ENCODE peak calls at places on chromosomes 16 and 17, in five cellular contexts. Z, B, X, R and F are unnamed samples.

GRCh38 chr16:72848759-72849664 is 198.9 kb downstream of the ZFHX3 start:
- DNase-seq in B (peak; percentile 62), X (peak; percentile 96), Z (peak; percentile 80), R (peak; percentile 86), F (peak; percentile 91)

GRCh38 chr16:5041604-5042133 is 7.9 kb upstream of the NAGPA start:
- DNase-seq in R (no peak), X (peak; percentile 51), Z (no peak), B (peak; percentile 17), F (peak; percentile 28)

GRCh38 chr16:31093132-31093703 is 1.4 kb downstream of the VKORC1 start:
- DNase-seq in B (no peak), R (no peak), X (peak; percentile 37), Z (no peak), F (peak; percentile 50)

GRCh38 chr17:50049636-50050035 is 6.3 kb upstream of the ITGA3 start:
- DNase-seq in R (peak; percentile 4), X (no peak), Z (no peak), B (no peak), F (peak; percentile 60)

GRCh38 chr17:76944477-76944876 is 76.3 kb downstream of the MGAT5B start:
- DNase-seq in R (no peak), X (no peak), Z (no peak), B (no peak), F (no peak)

GRCh38 chr17:55174133-55174532 is 90.6 kb upstream of the HLF start:
- DNase-seq in R (no peak), X (no peak), Z (no peak), B (no peak), F (no peak)

GRCh38 chr16:324201-324450 is 28.4 kb downstream of the AXIN1 start:
- DNase-seq in B (no peak), R (no peak), X (no peak), Z (no peak), F (no peak)

GRCh38 chr16:5001571-5001970 is 32.2 kb downstream of the NAGPA start:
- DNase-seq in R (no peak), B (no peak), X (no peak), Z (no peak), F (no peak)

GRCh38 chr17:35965272-35965671 is 16.0 kb downstream of the CCL16 start:
- DNase-seq in X (no peak), R (no peak), B (no peak), Z (peak; percentile 13), F (no peak)

GRCh38 chr16:11852092-11852809 is 909 bp upstream of the RSL1D1 start:
- DNase-seq in Z (no peak), X (peak; percentile 43), B (no peak), R (no peak), F (peak; percentile 3)

GRCh38 chr16:83943516-83944050 is 9.5 kb upstream of the OSGIN1 start:
- DNase-seq in Z (no peak), R (no peak), X (no peak), B (no peak), F (no peak)

GRCh38 chr16:53087101-53087500 is 32.3 kb downstream of the CHD9 start:
- DNase-seq in Z (no peak), X (peak; percentile 61), R (no peak), B (no peak), F (no peak)

GRCh38 chr17:58336456-58337094 is 8.0 kb upstream of the TSPOAP1 start:
- DNase-seq in X (no peak), R (peak; percentile 37), Z (no peak), B (no peak), F (no peak)

GRCh38 chr16:3485821-3486505 is 9.3 kb downstream of the C16orf90 start:
- DNase-seq in Z (no peak), B (no peak), X (no peak), R (peak; percentile 24), F (no peak)

GRCh38 chr16:31010539-31010938 is at the start of gene STX1B:
- DNase-seq in B (no peak), Z (no peak), R (no peak), X (no peak), F (no peak)

GRCh38 chr17:41687828-41688640 is 651 bp upstream of the EIF1 start:
- DNase-seq in X (no peak), R (peak; percentile 71), Z (no peak), B (no peak), F (peak; percentile 76)

GRCh38 chr17:80755650-80756405 is 211.2 kb downstream of the RPTOR start:
- DNase-seq in B (no peak), Z (no peak), X (no peak), R (no peak), F (no peak)

DNA sequence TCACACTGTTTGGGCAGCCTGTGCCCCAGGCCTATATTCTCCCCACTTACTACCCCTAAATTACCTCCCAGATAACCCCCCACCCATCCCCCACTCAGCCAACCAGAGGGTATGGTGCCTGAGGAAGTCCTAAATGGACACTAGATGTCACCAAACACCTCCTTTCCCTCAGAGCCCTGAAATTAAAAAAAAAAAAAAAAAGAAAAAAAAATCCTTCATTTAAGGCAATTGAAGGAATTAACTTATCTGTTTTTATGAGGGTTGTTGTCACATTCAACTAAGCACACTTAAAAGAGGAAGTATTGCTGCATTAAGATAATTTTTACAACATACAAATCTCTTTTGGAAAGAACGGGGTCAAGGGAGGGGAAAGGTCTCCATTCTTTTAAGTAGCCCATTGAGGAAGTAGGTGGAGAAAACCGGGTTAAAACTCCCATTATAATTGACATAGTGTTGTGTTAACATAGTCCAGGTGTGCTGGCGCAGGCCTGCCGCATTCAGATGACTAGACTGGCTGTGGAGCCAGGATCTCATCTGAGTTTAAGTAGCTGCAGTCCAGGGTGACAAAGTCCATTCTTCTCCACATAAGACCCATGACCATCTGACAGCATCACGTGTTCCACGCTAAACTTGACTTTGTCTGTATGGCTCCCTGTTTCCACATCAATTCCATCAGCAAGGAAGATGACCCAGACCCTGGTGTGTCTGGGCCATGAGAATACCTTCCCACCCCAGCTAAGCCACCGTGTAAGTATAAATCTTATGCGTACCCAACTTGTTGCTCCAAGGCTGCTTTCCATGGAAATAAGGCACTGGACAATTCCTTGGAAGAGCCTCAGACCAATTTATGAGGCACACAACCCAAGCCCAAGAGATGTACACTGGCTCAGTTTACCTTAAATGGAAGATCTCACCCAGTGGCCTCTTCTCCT is 46.4 kb downstream of the SNX11 start:
- DNase-seq in B (no peak), Z (peak; percentile 57), X (peak; percentile 59), R (peak; percentile 67), F (peak; percentile 47)
- TF ChIP-seq CTCF in B (peak; percentile 44), Z (no peak), X (peak; percentile 48), R (no peak), F (peak; percentile 34)

DNA sequence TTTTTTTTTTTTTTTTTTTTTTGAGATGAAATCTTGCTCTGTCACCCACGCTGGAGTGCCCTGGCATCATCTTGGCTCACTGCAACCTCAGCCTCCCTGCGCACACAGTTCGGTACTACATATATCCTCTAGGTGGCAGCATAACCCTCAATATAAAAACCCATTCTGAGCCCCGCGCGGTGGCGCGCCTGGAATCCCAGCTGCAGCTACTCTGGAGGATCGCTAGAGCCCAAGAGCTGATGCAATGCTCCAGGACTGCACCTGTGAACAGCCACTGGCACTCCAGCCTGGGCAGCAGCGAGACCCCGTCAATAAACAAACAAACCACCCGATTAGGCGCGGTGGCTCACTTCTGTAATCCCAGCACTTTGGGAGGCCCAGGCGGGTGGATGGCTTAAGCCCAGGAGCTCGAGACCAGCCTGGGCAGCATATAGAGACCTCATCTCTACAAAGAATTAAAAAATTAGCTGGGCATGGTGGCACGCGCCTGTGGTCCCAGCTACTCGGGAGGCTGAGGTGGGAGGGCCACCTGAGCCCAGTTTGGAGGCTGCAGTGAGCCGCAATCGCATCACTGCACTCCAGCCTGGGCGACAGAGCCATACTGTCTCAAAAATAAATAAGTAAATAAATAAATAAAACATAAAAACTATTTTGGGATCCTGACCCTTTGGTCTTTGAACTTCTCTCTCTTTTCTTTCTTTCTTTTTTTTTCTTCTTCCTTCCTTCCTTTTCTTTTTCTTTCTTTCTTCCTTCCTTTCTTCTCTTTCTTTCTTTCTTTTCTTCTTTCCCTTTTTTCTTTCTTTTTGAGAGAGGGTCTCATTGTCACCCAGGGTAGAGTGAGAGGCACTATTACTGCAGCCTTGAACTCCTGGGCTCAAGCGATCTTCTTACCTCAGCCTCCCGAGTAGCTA is 15.4 kb upstream of the AKAP10 start:
- DNase-seq in Z (peak; percentile 86), B (peak; percentile 26), X (peak; percentile 90), R (peak; percentile 83), F (peak; percentile 89)
- TF ChIP-seq CTCF in Z (peak; percentile 82), B (peak; percentile 62), X (peak; percentile 56), R (peak; percentile 58), F (peak; percentile 63)

GRCh38 chr16:47458331-47458730 is 2.5 kb downstream of the ITFG1 start:
- DNase-seq in Z (no peak), B (no peak), X (no peak), R (no peak), F (no peak)

GRCh38 chr16:47461598-47462266 is 601 bp downstream of the PHKB start:
- DNase-seq in R (no peak), X (peak; percentile 64), Z (no peak), B (no peak), F (peak; percentile 75)

GRCh38 chr16:47460301-47460754 is 535 bp downstream of the ITFG1 start:
- DNase-seq in R (no peak), Z (no peak), X (no peak), B (no peak), F (peak; percentile 4)

GRCh38 chr16:47459603-47460002 is 1.3 kb downstream of the ITFG1 start:
- DNase-seq in B (no peak), R (no peak), Z (no peak), X (no peak), F (no peak)

DNA sequence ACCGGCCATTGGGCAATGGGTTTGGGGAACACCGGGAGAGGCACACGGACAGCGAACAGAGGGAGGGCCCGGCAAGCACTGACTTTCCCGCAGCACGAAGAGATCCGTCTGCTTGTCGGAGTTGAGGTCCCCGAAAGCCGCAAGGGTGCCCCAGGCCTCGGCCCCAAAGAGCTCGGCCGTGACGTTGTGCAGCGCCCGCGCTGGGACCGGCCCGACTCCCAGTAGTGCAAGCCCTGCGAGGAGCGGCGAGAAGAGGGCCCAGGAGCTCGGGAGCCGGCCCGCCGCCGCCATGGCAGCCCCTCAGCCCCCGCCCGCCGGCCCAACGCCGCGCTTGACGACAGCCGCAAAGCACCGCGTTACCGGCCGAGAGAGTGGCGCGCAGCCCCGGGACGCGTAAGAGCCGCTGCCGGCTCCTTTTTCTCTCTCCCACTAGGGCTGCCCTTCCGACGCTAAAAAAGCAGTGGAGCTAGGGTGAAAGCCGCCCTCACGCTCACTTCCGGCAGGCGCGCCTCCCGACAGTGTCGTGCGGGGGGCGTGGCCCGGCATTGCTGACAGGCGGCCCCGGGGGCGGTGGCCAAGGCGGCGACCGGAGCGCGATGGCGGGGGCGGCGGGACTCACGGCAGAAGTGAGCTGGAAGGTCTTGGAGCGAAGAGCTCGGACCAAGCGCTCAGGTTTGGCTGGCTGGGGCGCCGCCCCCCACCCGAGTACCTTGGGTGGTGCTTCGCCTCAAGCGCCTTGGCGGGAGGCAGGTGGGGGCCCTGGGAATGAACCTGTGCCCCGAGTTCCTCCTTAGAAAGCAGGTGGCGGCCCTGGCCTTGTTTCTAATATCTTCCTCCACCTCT is at the start of the genes ITFG1 and PHKB:
- DNase-seq in Z (peak; percentile 92), R (peak; percentile 95), X (peak; percentile 93), B (peak; percentile 41), F (peak; percentile 90)
- TF ChIP-seq CTCF in Z (no peak), R (peak; percentile 13), X (peak; percentile 25), B (no peak), F (no peak)

DNA sequence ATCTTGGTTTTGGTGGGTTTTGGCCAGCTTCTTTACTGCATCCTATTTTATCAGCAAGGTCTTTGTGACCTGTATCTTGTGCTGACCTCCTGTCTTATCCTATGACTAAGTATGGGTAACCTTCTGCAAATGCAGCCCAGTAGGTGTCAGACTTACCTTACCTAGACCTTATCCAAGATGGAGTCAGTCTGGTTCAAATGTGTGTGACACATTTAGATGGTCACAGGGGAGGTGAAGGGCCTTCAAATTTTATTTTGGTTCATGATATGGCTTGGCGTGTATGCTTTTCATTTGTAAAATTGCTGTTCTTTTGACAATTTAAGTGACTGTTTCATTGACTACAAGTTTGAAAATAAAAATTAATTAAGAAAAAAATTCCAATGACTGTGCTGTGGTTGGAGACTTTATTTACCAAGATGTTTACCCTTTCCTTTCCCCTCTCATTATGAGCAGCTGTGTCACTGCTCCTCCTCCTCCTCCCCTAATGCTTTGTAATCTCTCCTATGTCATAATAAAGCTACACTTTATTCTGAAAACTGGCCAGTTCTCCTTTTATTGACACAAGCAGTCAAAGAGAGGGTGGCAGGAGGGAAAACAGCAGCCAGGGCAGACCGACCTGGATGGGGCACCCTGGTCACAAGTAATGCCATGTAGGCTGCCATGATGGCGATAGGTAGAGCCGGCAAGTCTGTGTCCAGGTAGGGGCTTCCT is 49.4 kb downstream of the TNFRSF13B start:
- DNase-seq in X (peak; percentile 27), Z (no peak), B (no peak), R (no peak), F (peak; percentile 22)
- TF ChIP-seq CTCF in X (peak; percentile 4), Z (no peak), B (no peak), R (no peak), F (peak; percentile 21)